ENCODE peak calls at places on chromosome 4, in six cellular contexts. Q is astrocyte, M is heart right ventricle, K is H9, A is left ventricle myocardium inferior, P is left lung. E is an unnamed sample. For H3K4me1, the result is how much of the 10 kb centered on the place peaks cover.

GRCh38 chr4:75698162-75698962 is 25.2 kb upstream of the G3BP2 start:
- DNase-seq in Q (no peak), M (no peak), K (no peak), A (no peak), P (no peak), E (peak)

GRCh38 chr4:168167714-168168284 is 75.5 kb downstream of the ANXA10 start:
- DNase-seq in Q (peak), M (no peak), K (no peak), A (no peak), P (no peak), E (no peak)

GRCh38 chr4:11424000-11424399 is 4.7 kb downstream of the HS3ST1 start:
- DNase-seq in Q (no peak), M (no peak), K (peak), A (no peak), P (no peak), E (no peak)

GRCh38 chr4:113682730-113683129 is 78.8 kb downstream of the CAMK2D start:
- DNase-seq in Q (peak), M (no peak), K (no peak), A (no peak), P (no peak), E (no peak)

GRCh38 chr4:39259571-39260330 is 77.4 kb downstream of the WDR19 start:
- DNase-seq in Q (peak), M (no peak), K (no peak), A (no peak), P (no peak), E (no peak)

GRCh38 chr4:6750302-6751221 is 32.0 kb upstream of the KIAA0232 start:
- DNase-seq in Q (no peak), M (no peak), K (no peak), A (no peak), P (no peak), E (no peak)

GRCh38 chr4:137909910-137910309 is 332.2 kb downstream of the SLC7A11 start:
- DNase-seq in Q (no peak), M (no peak), K (peak), A (no peak), P (no peak), E (no peak)

GRCh38 chr4:84673475-84674230 is 90.7 kb downstream of the CDS1 start:
- DNase-seq in Q (peak), M (no peak), K (no peak), A (no peak), P (no peak), E (no peak)

GRCh38 chr4:128454281-128455075 is 166.9 kb upstream of the PGRMC2 start:
- DNase-seq in Q (peak), M (peak), K (peak), A (peak), P (peak), E (peak)

GRCh38 chr4:170025523-170026252 is 507 bp downstream of the MFAP3L start:
- DNase-seq in Q (no peak), M (peak), K (no peak), A (no peak), P (peak), E (no peak)

GRCh38 chr4:23877758-23878229 is 12.1 kb downstream of the PPARGC1A start:
- DNase-seq in Q (peak), M (no peak), K (no peak), A (no peak), P (no peak), E (no peak)

GRCh38 chr4:53558061-53558801 is 33.1 kb downstream of the LNX1 start:
- DNase-seq in Q (peak), M (no peak), K (no peak), A (no peak), P (no peak), E (peak)

GRCh38 chr4:122827899-122828601 is 1.4 kb downstream of the FGF2 start:
- DNase-seq in Q (peak), M (no peak), K (peak), A (no peak), P (no peak), E (no peak)

GRCh38 chr4:151796106-151796505 is 35.3 kb upstream of the GATB start:
- DNase-seq in Q (no peak), M (no peak), K (no peak), A (no peak), P (no peak), E (no peak)

GRCh38 chr4:127484101-127484500 is 148.7 kb upstream of the INTU start:
- DNase-seq in Q (no peak), M (no peak), K (no peak), A (no peak), P (no peak), E (no peak)

GRCh38 chr4:76666940-76667532 is 230.9 kb downstream of the SOWAHB start:
- DNase-seq in Q (no peak), M (no peak), K (no peak), A (no peak), P (no peak), E (no peak)

GRCh38 chr4:48042979-48043461 is 26.4 kb downstream of the NIPAL1 start:
- DNase-seq in Q (no peak), M (no peak), K (no peak), A (no peak), P (no peak), E (no peak)

GRCh38 chr4:53932784-53933183 is 131.6 kb downstream of the CHIC2 start:
- DNase-seq in Q (peak), M (no peak), K (no peak), A (no peak), P (no peak), E (no peak)

DNA sequence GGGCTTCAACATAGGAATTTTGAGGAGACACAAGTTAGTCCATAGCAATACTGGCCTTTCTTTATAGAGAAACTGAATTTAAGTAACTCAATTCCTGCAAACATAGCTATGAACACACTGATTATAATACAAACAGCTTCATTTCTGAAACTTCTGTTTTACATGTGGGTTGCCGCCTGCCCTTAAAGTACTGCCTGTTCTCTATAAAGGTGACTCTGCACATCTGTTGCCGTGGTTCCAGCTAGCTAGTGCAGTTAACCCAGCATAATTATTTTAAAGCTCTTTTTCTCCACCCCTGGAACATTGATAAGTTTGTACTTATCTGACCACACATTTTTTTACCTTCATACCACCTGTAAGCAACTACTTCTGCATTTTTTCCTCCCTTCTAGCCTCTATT is 177.6 kb downstream of the NWD2 start:
- DNase-seq in Q (no peak), M (no peak), K (no peak), A (no peak), P (no peak), E (no peak)
- H3K4me1 ChIP-seq in Q (under half), M (under half), K (under half), A (under half), P (under half), E (under half)

DNA sequence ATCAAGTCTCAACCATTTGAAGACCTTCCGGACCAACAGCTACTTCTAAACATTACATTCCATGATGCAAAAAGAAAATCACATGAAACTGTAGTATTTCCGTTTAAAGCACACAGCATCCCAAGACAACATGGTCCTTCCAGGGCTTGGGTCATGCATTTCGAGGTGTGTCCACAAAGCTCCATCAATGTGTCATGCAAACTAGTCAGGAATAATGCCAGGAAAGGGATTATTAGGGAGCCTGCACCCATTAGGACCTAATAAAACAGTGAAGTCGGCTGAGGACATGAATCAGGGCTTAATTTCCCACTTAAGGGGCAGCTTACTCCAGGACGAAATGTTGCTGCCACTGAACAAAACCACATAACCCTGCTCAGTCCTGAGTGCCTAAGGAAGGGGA is 177.9 kb downstream of the TSPAN5 start:
- DNase-seq in Q (no peak), M (no peak), K (no peak), A (no peak), P (no peak), E (no peak)
- H3K4me1 ChIP-seq in Q (under half), M (under half), K (under half), A (under half), P (under half), E (under half)

GRCh38 chr4:140097572-140097971 is 56.4 kb downstream of the MAML3 start:
- DNase-seq in Q (no peak), M (no peak), K (no peak), A (no peak), P (no peak), E (no peak)
- H3K4me1 ChIP-seq in Q (half or more), M (under half), K (under half), A (half or more), P (half or more), E (under half)

GRCh38 chr4:153488719-153489384 is 22.7 kb downstream of the TMEM131L start:
- DNase-seq in Q (no peak), M (peak), K (peak), A (peak), P (peak), E (no peak)

GRCh38 chr4:153488006-153488718 is 22.0 kb downstream of the TMEM131L start:
- DNase-seq in Q (peak), M (no peak), K (no peak), A (no peak), P (no peak), E (no peak)

GRCh38 chr4:153485860-153486259 is 19.7 kb downstream of the TMEM131L start:
- DNase-seq in Q (no peak), M (no peak), K (no peak), A (no peak), P (no peak), E (no peak)

GRCh38 chr4:153485374-153485773 is 19.2 kb downstream of the TMEM131L start:
- DNase-seq in Q (no peak), M (no peak), K (no peak), A (no peak), P (no peak), E (no peak)

GRCh38 chr4:153486281-153487151 is 20.4 kb downstream of the TMEM131L start:
- DNase-seq in Q (peak), M (no peak), K (peak), A (no peak), P (peak), E (peak)
- H3K4me1 ChIP-seq in Q (under half), M (under half), K (under half), A (half or more), P (half or more), E (under half)

GRCh38 chr4:156778606-156779005 is 193.0 kb downstream of the PDGFC start:
- DNase-seq in Q (peak), M (no peak), K (no peak), A (no peak), P (no peak), E (no peak)
- H3K4me1 ChIP-seq in Q (half or more), M (under half), K (under half), A (under half), P (under half), E (half or more)

DNA sequence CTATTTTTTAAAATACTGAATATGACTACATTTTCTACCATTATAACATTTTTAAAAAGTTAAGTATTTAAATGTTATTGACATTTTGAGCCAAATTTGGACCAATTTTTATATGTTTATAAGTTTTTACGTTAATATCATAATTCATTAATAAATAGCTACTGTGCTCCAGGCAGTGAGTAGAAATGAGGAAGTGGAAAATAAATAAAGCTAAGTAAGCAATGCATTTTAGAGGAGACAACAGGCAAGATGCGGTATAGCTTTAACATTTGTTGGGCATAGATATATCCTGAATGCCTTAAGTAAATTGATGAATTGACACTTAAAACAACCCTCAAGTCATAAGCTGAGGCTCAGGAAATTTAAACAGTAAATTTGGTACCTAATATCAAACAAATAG is 474.8 kb downstream of the PCDH10 start:
- DNase-seq in Q (no peak), M (no peak), K (no peak), A (no peak), P (no peak), E (no peak)
- H3K4me1 ChIP-seq in Q (under half), M (under half), K (under half), A (under half), P (under half), E (under half)

GRCh38 chr4:139919513-139919912 is 234.5 kb downstream of the MAML3 start:
- DNase-seq in Q (peak), M (no peak), K (no peak), A (peak), P (no peak), E (no peak)

GRCh38 chr4:139918994-139919393 is 235.0 kb downstream of the MAML3 start:
- DNase-seq in Q (peak), M (no peak), K (no peak), A (no peak), P (no peak), E (no peak)

GRCh38 chr4:139918591-139918990 is 235.4 kb downstream of the MAML3 start:
- DNase-seq in Q (peak), M (no peak), K (no peak), A (no peak), P (no peak), E (no peak)

GRCh38 chr4:139916041-139916440 is 237.9 kb downstream of the MAML3 start:
- DNase-seq in Q (peak), M (no peak), K (no peak), A (no peak), P (no peak), E (no peak)

DNA sequence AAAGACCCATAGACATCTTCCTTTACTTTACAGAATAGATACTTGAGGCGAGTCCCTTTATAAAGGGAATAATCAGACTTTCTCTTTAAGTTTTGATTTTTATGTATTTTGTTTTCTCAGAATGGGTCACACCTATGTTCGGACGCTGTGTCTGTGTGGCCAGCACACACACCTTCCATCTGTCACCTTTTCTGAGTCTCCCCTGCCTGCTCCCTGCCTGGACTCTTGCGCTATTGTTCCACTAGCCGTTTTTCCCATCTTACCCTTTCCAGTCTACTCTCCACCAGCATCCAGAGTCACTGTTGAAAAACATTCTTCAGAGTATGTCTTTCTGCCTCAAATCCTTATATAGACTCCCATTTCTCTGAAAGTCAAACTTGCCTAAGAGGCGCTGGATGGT is 236.1 kb downstream of the MAML3 start:
- DNase-seq in Q (no peak), M (no peak), K (no peak), A (no peak), P (no peak), E (no peak)
- H3K4me1 ChIP-seq in Q (under half), M (half or more), K (under half), A (half or more), P (under half), E (under half)

DNA sequence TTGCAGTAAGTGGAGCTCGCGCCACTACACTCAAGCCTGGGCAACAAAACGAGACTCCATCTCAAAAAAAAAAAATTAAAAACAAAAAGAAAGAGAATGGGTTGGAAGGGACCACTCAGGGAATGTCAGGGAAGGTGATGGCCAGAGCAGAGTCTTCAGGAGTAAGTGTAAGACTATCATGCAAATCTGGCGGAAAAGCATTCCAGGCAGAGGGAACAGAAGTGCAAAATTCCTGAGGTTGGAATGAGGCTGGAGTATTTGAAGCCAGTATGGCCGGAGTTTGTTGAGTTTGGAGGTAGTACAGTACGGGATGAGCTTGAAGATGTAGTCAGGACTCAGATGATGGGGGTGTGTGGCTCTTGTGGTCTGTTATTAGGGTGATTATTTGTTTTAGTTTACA is 7.4 kb downstream of the GALNT7 start:
- DNase-seq in Q (no peak), M (no peak), K (no peak), A (no peak), P (no peak), E (no peak)
- H3K4me1 ChIP-seq in Q (under half), M (under half), K (under half), A (under half), P (under half), E (under half)

GRCh38 chr4:3462790-3463415 is at the start of gene DOK7:
- DNase-seq in Q (no peak), M (peak), K (no peak), A (peak), P (no peak), E (no peak)
- H3K4me1 ChIP-seq in Q (under half), M (under half), K (under half), A (half or more), P (under half), E (under half)